ENCODE peak calls at places on chromosome 5, in ten cellular contexts. E is MCF 10A, G is cardiac muscle cell, D is astrocyte of the spinal cord, R is neural crest cell, U is prostate gland, B is foreskin fibroblast, T is astrocyte of the cerebellum, X is suprapubic skin, W is epithelial cell of esophagus. P is an unnamed sample.

GRCh38 chr5:69007086-69007672 is 86.6 kb upstream of the SLC30A5 start:
- DNase-seq in B (peak), W (no peak), R (no peak), T (no peak), X (no peak), G (no peak), E (no peak), U (no peak), D (no peak), P (no peak)

GRCh38 chr5:169474226-169474625 is 109.3 kb upstream of the SPDL1 start:
- DNase-seq in D (no peak), W (no peak), G (no peak), R (no peak), E (no peak), X (no peak), B (no peak), T (peak), U (no peak), P (no peak)

GRCh38 chr5:604391-604831 is 7.7 kb upstream of the CEP72 start:
- DNase-seq in G (no peak), B (no peak), X (peak), D (no peak), W (no peak), E (no peak), R (no peak), U (no peak), T (no peak), P (no peak)

GRCh38 chr5:10586008-10586407 is 22.1 kb downstream of the ANKRD33B start:
- DNase-seq in W (no peak), D (no peak), X (no peak), G (no peak), U (no peak), R (no peak), B (no peak), E (no peak), T (no peak), P (no peak)

GRCh38 chr5:82351754-82352145 is 73.6 kb upstream of the RPS23 start:
- DNase-seq in W (peak), E (peak), X (no peak), D (peak), G (peak), B (peak), R (no peak), T (peak), U (peak), P (no peak)

GRCh38 chr5:74685979-74686631 is 1.1 kb downstream of the HEXB start:
- DNase-seq in T (no peak), D (no peak), U (no peak), E (peak), W (no peak), G (no peak), X (peak), R (no peak), B (peak), P (peak)

GRCh38 chr5:142977363-142978051 is 207.3 kb downstream of the ARHGAP26 start:
- DNase-seq in U (no peak), G (no peak), X (no peak), E (peak), T (peak), B (peak), W (peak), D (peak), R (no peak), P (peak)

GRCh38 chr5:96339862-96340261 is 93.2 kb downstream of the PCSK1 start:
- DNase-seq in G (no peak), X (no peak), T (no peak), U (no peak), R (no peak), E (no peak), D (no peak), B (no peak), W (no peak), P (no peak)

GRCh38 chr5:78405820-78406750 is 45.7 kb downstream of the SCAMP1 start:
- DNase-seq in E (peak), U (no peak), R (no peak), B (peak), G (no peak), X (no peak), W (peak), D (peak), T (no peak), P (no peak)

GRCh38 chr5:160457255-160457654 is 35.6 kb downstream of the PTTG1 start:
- DNase-seq in G (no peak), W (peak), B (no peak), D (no peak), T (no peak), E (no peak), U (no peak), X (no peak), R (no peak), P (no peak)

GRCh38 chr5:3020426-3020825 is 268.9 kb upstream of the IRX2 start:
- DNase-seq in E (no peak), X (peak), U (no peak), R (no peak), D (no peak), W (no peak), T (no peak), B (no peak), G (no peak), P (peak)

GRCh38 chr5:138460032-138460693 is 5.1 kb upstream of the EGR1 start:
- DNase-seq in B (no peak), X (no peak), E (no peak), T (no peak), U (no peak), R (no peak), G (no peak), D (no peak), W (no peak), P (no peak)

GRCh38 chr5:98248949-98249348 is 524.5 kb upstream of the RGMB start:
- DNase-seq in W (peak), D (peak), U (no peak), B (peak), X (no peak), G (no peak), E (peak), R (no peak), T (peak), P (no peak)

GRCh38 chr5:53817183-53817582 is 256.7 kb downstream of the NDUFS4 start:
- DNase-seq in D (no peak), B (peak), R (no peak), U (no peak), X (no peak), G (no peak), W (no peak), T (no peak), E (peak), P (no peak)

GRCh38 chr5:113020461-113021273 is 44.1 kb downstream of the DCP2 start:
- DNase-seq in X (no peak), D (peak), E (peak), U (no peak), R (no peak), B (peak), W (peak), G (no peak), T (peak), P (no peak)

GRCh38 chr5:22908129-22908528 is 55.0 kb upstream of the CDH12 start:
- DNase-seq in R (no peak), T (no peak), B (peak), X (no peak), W (peak), U (no peak), G (no peak), D (peak), E (peak), P (no peak)

GRCh38 chr5:112795944-112796678 is 58.4 kb downstream of the APC start:
- DNase-seq in D (peak), B (no peak), T (no peak), G (no peak), X (no peak), R (no peak), E (no peak), W (no peak), U (no peak), P (no peak)

GRCh38 chr5:88452820-88453219 is 184.2 kb upstream of the TMEM161B start:
- DNase-seq in X (no peak), G (peak), U (no peak), W (peak), B (no peak), E (peak), T (peak), D (peak), R (no peak), P (no peak)

GRCh38 chr5:45695011-45695667 is 1.0 kb downstream of the HCN1 start:
- DNase-seq in D (no peak), T (no peak), E (no peak), U (no peak), B (no peak), W (no peak), R (peak), X (no peak), G (peak), P (no peak)

GRCh38 chr5:107072967-107073366 is 597.8 kb downstream of the EFNA5 start:
- DNase-seq in U (no peak), D (no peak), T (no peak), X (no peak), R (no peak), W (peak), E (no peak), B (no peak), G (no peak), P (no peak)

GRCh38 chr5:180208435-180209081 is 453 bp downstream of the RASGEF1C start:
- DNase-seq in B (peak), X (no peak), T (no peak), D (no peak), W (no peak), U (no peak), G (peak), E (no peak), R (peak), P (no peak)

GRCh38 chr5:148998174-148998797 is 64.6 kb downstream of the SH3TC2 start:
- DNase-seq in B (peak), R (peak), W (peak), T (no peak), U (peak), E (peak), G (peak), D (peak), X (no peak), P (no peak)

GRCh38 chr5:151058301-151058700 is 22.5 kb downstream of the TNIP1 start:
- DNase-seq in D (no peak), R (no peak), B (no peak), T (no peak), G (no peak), W (no peak), U (no peak), E (no peak), X (no peak), P (no peak)
- TF ChIP-seq CTCF in D (peak), R (peak), B (peak), T (no peak), G (peak), W (peak), U (no peak), E (no peak), X (no peak), P (peak)

DNA sequence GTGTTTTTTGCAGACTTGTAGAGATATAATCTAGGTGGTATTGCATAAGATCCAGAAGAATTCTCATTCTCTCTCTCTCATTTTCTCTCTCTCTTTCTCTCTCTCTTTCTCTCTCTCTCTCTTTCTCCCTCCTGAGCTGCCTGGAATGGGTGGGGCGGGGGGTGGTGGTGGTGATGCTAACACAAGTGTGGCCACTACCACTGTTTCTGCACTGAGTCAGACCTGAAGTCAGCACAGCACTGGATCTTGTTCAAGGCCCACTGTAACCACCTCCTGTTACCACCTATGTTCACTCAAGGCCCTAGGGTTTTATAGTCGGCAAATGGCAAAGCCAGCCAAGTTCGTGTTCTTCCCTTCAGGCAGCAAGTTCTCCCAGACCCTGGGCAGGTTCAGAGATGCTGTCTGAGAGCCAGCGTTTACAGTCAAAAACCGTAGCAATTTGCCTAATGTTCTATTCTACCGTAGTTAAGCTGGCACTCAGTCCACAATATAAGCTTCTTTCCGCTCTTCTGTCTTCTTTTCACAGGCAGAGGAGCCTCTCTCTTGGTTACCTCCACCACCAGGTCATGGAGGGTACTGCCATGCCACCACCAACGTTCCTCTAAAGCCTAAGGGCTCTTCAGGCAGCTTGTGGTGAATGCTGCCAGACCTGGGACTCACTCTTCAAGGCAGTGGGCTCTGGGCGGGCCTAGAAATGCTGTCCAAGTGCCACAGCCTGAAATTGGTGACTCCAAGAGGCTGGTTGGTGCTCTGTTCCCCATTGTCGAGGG is 235.7 kb upstream of the PRR16 start:
- DNase-seq in T (no peak), E (no peak), U (no peak), R (no peak), W (peak), G (no peak), B (no peak), D (no peak), X (no peak), P (no peak)
- TF ChIP-seq CTCF in T (no peak), E (no peak), U (no peak), R (no peak), W (peak), G (no peak), B (no peak), D (no peak), X (no peak), P (no peak)

GRCh38 chr5:157378509-157378908 is 81.5 kb upstream of the NIPAL4 start:
- DNase-seq in G (no peak), R (no peak), E (no peak), W (no peak), X (no peak), U (no peak), T (no peak), B (no peak), D (no peak), P (no peak)
- TF ChIP-seq CTCF in G (no peak), R (no peak), E (no peak), W (no peak), X (no peak), U (no peak), T (no peak), B (no peak), D (no peak), P (no peak)

DNA sequence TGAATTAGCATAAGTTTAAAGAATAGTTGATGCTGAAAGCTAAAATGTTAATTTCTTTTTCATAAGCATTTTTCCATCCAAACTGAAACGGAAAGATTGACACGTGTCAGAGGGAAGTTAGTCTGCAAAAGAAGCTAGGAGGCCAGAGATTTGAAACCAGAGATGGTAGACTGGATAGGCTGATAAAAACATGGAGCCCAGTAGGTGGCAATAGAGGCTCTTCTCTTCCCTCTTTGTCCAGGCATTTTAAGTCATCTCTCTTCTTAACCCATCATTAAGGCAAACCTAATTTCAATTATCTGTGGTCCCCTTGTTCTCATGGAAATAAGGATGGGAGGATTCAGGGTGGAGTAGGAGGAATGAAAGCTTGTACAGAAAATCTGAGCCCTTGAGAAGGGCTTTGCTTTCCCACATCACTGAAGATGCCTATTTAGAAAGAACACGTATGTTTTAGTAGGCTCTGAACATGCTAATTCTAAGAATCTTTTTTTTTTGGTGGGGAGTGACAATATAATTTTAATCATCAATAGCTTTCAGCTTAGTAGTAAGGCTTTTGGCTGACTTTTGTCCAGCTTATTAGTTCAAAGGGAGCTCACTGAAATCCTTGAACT is 66.5 kb downstream of the ZNF474 start:
- DNase-seq in X (no peak), T (peak), E (peak), W (peak), U (peak), D (peak), B (peak), R (peak), G (peak), P (no peak)
- TF ChIP-seq CTCF in X (peak), T (peak), E (peak), W (peak), U (no peak), D (peak), B (peak), R (peak), G (peak), P (peak)

DNA sequence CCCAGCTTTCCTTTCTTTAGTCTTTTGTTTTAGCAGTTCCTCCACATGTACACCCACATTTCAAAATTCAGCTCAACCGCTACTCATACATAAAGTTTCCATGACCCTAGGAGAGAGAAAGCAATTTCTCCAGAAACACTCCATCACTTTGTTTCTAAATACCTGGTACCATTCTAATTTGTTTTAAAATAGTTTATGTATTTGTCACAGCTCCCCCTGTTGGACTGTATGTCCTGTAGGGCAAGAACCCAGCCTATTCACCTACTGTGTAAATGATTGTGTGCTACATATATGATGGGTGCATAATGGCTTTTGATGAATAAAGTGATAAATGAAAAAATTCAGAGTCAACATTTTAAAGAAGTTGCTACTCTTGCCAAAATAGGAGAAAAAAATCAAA is 139.1 kb downstream of the COX7C start:
- DNase-seq in W (no peak), G (no peak), T (no peak), E (peak), R (no peak), D (no peak), B (no peak), X (no peak), U (no peak), P (no peak)
- TF ChIP-seq CTCF in W (no peak), G (no peak), T (peak), E (peak), R (peak), D (no peak), B (no peak), X (no peak), U (no peak), P (no peak)

GRCh38 chr5:94613583-94613982 is 4.8 kb downstream of the KIAA0825 start:
- DNase-seq in D (peak), X (no peak), T (no peak), W (peak), U (no peak), R (no peak), B (peak), G (peak), E (peak), P (no peak)
- TF ChIP-seq CTCF in D (peak), X (no peak), T (peak), W (no peak), U (no peak), R (peak), B (peak), G (peak), E (peak), P (no peak)

GRCh38 chr5:61347088-61347487 is 15.0 kb downstream of the ZSWIM6 start:
- DNase-seq in W (peak), E (peak), D (no peak), B (peak), U (no peak), X (no peak), G (no peak), R (no peak), T (no peak), P (no peak)
- TF ChIP-seq CTCF in W (peak), E (no peak), D (peak), B (no peak), U (no peak), X (no peak), G (no peak), R (peak), T (no peak), P (peak)

P was measured in CD14-positive monocyte.